ENCODE peak calls at places on chromosomes 2 and 18, in ten cellular contexts. J is tibial artery; V is upper lobe of right lung; G is choroid plexus epithelial cell; Q is endodermal cell; S is endothelial cell; L is fibroblast of the aortic adventitia; E is gastrocnemius medialis; Z is CD8-positive, alpha-beta T cell; H is GM23338. F is an unnamed sample.

GRCh38 chr2:16326736-16327300 is 338.8 kb downstream of the CYRIA start:
- DNase-seq in S (no peak), Z (no peak), L (no peak), H (no peak), G (no peak), J (no peak), E (no peak), Q (no peak), V (no peak), F (no peak)

GRCh38 chr2:127228102-127228501 is 8.0 kb upstream of the CYP27C1 start:
- DNase-seq in Z (no peak), J (no peak), S (no peak), V (no peak), H (no peak), G (peak), L (peak), Q (no peak), E (no peak), F (no peak)

GRCh38 chr2:218605438-218605837 is 2.3 kb upstream of the PLCD4 start:
- DNase-seq in V (no peak), Z (no peak), E (peak), G (peak), H (no peak), S (no peak), J (no peak), L (peak), Q (no peak), F (no peak)

GRCh38 chr2:240440251-240440650 is 4.8 kb downstream of the GPC1 start:
- DNase-seq in Q (no peak), Z (no peak), E (no peak), V (no peak), J (no peak), L (no peak), G (no peak), S (no peak), H (no peak), F (peak)

GRCh38 chr2:235746257-235746934 is 252.6 kb downstream of the AGAP1 start:
- DNase-seq in Q (peak), S (peak), E (peak), G (peak), V (no peak), L (peak), J (no peak), Z (peak), H (peak), F (no peak)

GRCh38 chr2:67394734-67395133 is 2.4 kb upstream of the ETAA1 start:
- DNase-seq in H (no peak), G (peak), S (no peak), E (no peak), Z (no peak), L (peak), Q (no peak), V (no peak), J (no peak), F (no peak)

GRCh38 chr2:11145350-11145749 is 9.9 kb upstream of the SLC66A3 start:
- DNase-seq in V (no peak), H (no peak), G (no peak), S (no peak), J (no peak), Z (no peak), E (no peak), Q (no peak), L (no peak), F (no peak)

GRCh38 chr2:149832256-149832655 is 244.7 kb upstream of the MMADHC start:
- DNase-seq in Z (no peak), E (no peak), S (no peak), V (no peak), L (peak), J (no peak), G (peak), H (no peak), Q (no peak), F (no peak)

GRCh38 chr18:36829362-36830140 is 624 bp downstream of the KIAA1328 start:
- DNase-seq in J (no peak), V (no peak), E (no peak), S (no peak), Z (no peak), L (peak), H (no peak), Q (no peak), G (peak), F (no peak)

GRCh38 chr2:232039086-232039485 is 77.6 kb downstream of the DIS3L2 start:
- DNase-seq in Z (no peak), H (no peak), S (no peak), L (no peak), Q (no peak), V (no peak), G (no peak), J (no peak), E (no peak), F (no peak)

GRCh38 chr2:172743143-172743542 is 7.5 kb downstream of the RAPGEF4 start:
- DNase-seq in L (no peak), H (no peak), Q (no peak), S (no peak), V (no peak), E (no peak), Z (no peak), J (no peak), G (peak), F (no peak)

GRCh38 chr2:43082111-43082877 is 144.1 kb downstream of the ZFP36L2 start:
- DNase-seq in L (peak), V (no peak), Q (no peak), J (peak), E (no peak), S (no peak), G (peak), H (no peak), Z (no peak), F (no peak)

GRCh38 chr2:191204443-191204842 is 40.8 kb upstream of the MYO1B start:
- DNase-seq in G (no peak), S (no peak), E (no peak), V (no peak), J (no peak), Z (no peak), Q (no peak), L (no peak), H (no peak), F (no peak)

GRCh38 chr2:96534701-96535181 is 1.8 kb upstream of the ARID5A start:
- DNase-seq in E (peak), H (no peak), L (no peak), V (peak), J (no peak), Z (no peak), S (no peak), Q (no peak), G (no peak), F (no peak)

GRCh38 chr2:62920070-62920469 is 130.6 kb upstream of the OTX1 start:
- DNase-seq in Q (no peak), V (no peak), H (no peak), Z (no peak), J (no peak), L (peak), G (peak), E (no peak), S (no peak), F (no peak)

GRCh38 chr18:22547807-22548561 is 130.3 kb upstream of the CTAGE1 start:
- DNase-seq in H (no peak), L (no peak), J (no peak), G (no peak), S (no peak), Q (no peak), V (no peak), E (no peak), Z (no peak), F (no peak)

GRCh38 chr18:49656098-49656591 is 94.3 kb downstream of the LIPG start:
- DNase-seq in Q (peak), Z (no peak), S (no peak), H (no peak), V (no peak), J (no peak), G (peak), L (no peak), E (no peak), F (no peak)

GRCh38 chr2:95323347-95324155 is 26.4 kb downstream of the KCNIP3 start:
- DNase-seq in Z (no peak), G (peak), H (peak), L (no peak), Q (peak), S (peak), V (no peak), J (no peak), E (no peak), F (no peak)

GRCh38 chr2:210442457-210442856 is 34.1 kb downstream of the LANCL1 start:
- DNase-seq in S (no peak), G (no peak), L (no peak), Q (no peak), Z (no peak), H (no peak), V (no peak), E (no peak), J (no peak), F (no peak)

GRCh38 chr2:191740016-191740419 is 62.1 kb downstream of the NABP1 start:
- DNase-seq in L (no peak), Q (no peak), Z (no peak), G (peak), E (no peak), J (no peak), S (no peak), H (no peak), V (no peak), F (no peak)

GRCh38 chr2:113965644-113966043 is 75.8 kb downstream of the ACTR3 start:
- DNase-seq in Q (peak), E (no peak), G (peak), L (peak), J (no peak), V (no peak), S (peak), H (peak), Z (no peak), F (no peak)

GRCh38 chr2:113962692-113963480 is 73.0 kb downstream of the ACTR3 start:
- DNase-seq in L (peak), S (no peak), E (no peak), H (no peak), G (peak), Q (no peak), Z (no peak), V (no peak), J (no peak), F (no peak)

GRCh38 chr2:113965228-113965627 is 75.3 kb downstream of the ACTR3 start:
- DNase-seq in Z (no peak), Q (no peak), G (no peak), E (no peak), V (no peak), S (no peak), H (no peak), L (no peak), J (no peak), F (no peak)

GRCh38 chr2:113964436-113964835 is 74.5 kb downstream of the ACTR3 start:
- DNase-seq in V (no peak), G (no peak), H (no peak), Q (no peak), S (no peak), L (no peak), Z (no peak), J (no peak), E (no peak), F (no peak)

DNA sequence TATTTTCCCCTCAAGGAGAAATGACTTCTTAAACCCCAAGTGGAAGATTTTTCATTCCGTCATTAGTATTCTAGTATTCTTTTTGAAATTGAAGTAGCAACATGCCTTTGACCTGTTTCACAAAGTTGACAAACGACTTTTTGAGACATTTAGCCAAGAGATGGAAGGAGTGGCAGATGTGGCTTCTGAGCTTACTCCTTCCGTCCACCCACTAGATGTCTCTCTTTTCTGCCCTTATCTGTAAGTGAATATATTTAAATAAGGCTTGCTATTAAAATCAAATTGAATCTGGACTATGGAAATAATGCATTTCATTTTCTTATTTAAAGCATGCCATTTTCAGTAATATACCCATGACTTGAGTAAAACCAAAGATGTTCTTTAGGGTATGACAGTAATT is 74.1 kb downstream of the ACTR3 start:
- DNase-seq in Z (no peak), H (no peak), V (no peak), Q (no peak), S (no peak), G (peak), E (no peak), L (peak), J (no peak), F (no peak)
- TF ChIP-seq CTCF in Z (no peak), H (peak), V (no peak), Q (peak), S (no peak), G (peak), E (no peak), L (no peak), J (no peak), F (peak)

GRCh38 chr2:119263025-119263424 is 39.4 kb downstream of the STEAP3 start:
- DNase-seq in V (no peak), L (no peak), G (no peak), E (no peak), S (no peak), Z (no peak), Q (peak), J (no peak), H (no peak), F (no peak)

GRCh38 chr2:119265693-119266066 is 42.0 kb downstream of the STEAP3 start:
- DNase-seq in Q (peak), S (no peak), Z (no peak), L (no peak), G (no peak), V (no peak), E (no peak), J (no peak), H (no peak), F (no peak)

GRCh38 chr2:119263656-119264055 is 40.0 kb downstream of the STEAP3 start:
- DNase-seq in J (no peak), E (no peak), Z (no peak), L (no peak), S (no peak), H (no peak), G (no peak), V (peak), Q (peak), F (no peak)

GRCh38 chr2:119266091-119266589 is 42.5 kb downstream of the STEAP3 start:
- DNase-seq in J (no peak), L (no peak), E (no peak), V (peak), S (no peak), Q (peak), G (no peak), H (no peak), Z (no peak), F (no peak)

GRCh38 chr2:119264781-119265692 is 41.4 kb downstream of the STEAP3 start:
- DNase-seq in G (peak), S (peak), H (peak), L (peak), E (peak), V (peak), J (no peak), Q (peak), Z (no peak), F (no peak)
- TF ChIP-seq CTCF in G (peak), S (peak), H (peak), L (peak), E (peak), V (peak), J (peak), Q (peak), Z (peak), F (peak)

GRCh38 chr2:85327757-85328617 is at the start of gene TGOLN2:
- DNase-seq in S (peak), G (peak), E (peak), J (peak), Z (peak), H (peak), V (peak), L (peak), Q (peak), F (no peak)
- TF ChIP-seq CTCF in S (no peak), G (peak), E (no peak), J (no peak), Z (no peak), H (no peak), V (no peak), L (peak), Q (peak), F (peak)

GRCh38 chr2:219743548-219743947 is 116.1 kb downstream of the SLC4A3 start:
- DNase-seq in S (no peak), V (no peak), G (no peak), Z (no peak), E (no peak), Q (no peak), H (no peak), L (no peak), J (no peak), F (no peak)

GRCh38 chr2:219747637-219748036 is 120.2 kb downstream of the SLC4A3 start:
- DNase-seq in Z (no peak), S (no peak), G (no peak), J (no peak), H (no peak), E (no peak), L (no peak), Q (no peak), V (no peak), F (no peak)

GRCh38 chr2:219739866-219740440 is 112.5 kb downstream of the SLC4A3 start:
- DNase-seq in E (no peak), Z (no peak), L (no peak), S (no peak), V (no peak), H (no peak), Q (no peak), G (no peak), J (no peak), F (no peak)

GRCh38 chr2:219748673-219749570 is 121.5 kb downstream of the SLC4A3 start:
- DNase-seq in G (no peak), Q (no peak), H (no peak), L (no peak), Z (no peak), V (no peak), E (no peak), S (no peak), J (no peak), F (no peak)

GRCh38 chr2:219744698-219745097 is 117.3 kb downstream of the SLC4A3 start:
- DNase-seq in H (no peak), G (no peak), Q (no peak), E (no peak), J (no peak), S (no peak), L (no peak), V (no peak), Z (no peak), F (no peak)
- TF ChIP-seq CTCF in H (no peak), G (no peak), Q (no peak), E (no peak), J (no peak), S (no peak), L (no peak), V (no peak), Z (no peak), F (peak)

GRCh38 chr2:138183700-138184099 is 219.4 kb downstream of the HNMT start:
- DNase-seq in Z (no peak), H (peak), L (no peak), E (no peak), G (no peak), S (no peak), J (no peak), V (no peak), Q (no peak), F (no peak)

GRCh38 chr2:138182276-138182675 is 218.0 kb downstream of the HNMT start:
- DNase-seq in V (no peak), H (peak), E (no peak), L (no peak), Q (no peak), S (no peak), G (no peak), Z (no peak), J (no peak), F (no peak)

GRCh38 chr2:138182913-138183312 is 218.6 kb downstream of the HNMT start:
- DNase-seq in Z (no peak), L (peak), J (no peak), G (peak), Q (no peak), H (no peak), S (no peak), V (no peak), E (no peak), F (no peak)

GRCh38 chr2:138177693-138178092 is 213.4 kb downstream of the HNMT start:
- DNase-seq in J (no peak), S (no peak), V (no peak), Q (no peak), Z (no peak), H (no peak), E (no peak), L (no peak), G (no peak), F (no peak)

GRCh38 chr2:138180691-138181386 is 216.6 kb downstream of the HNMT start:
- DNase-seq in S (no peak), H (peak), E (no peak), G (peak), Z (no peak), Q (no peak), L (no peak), V (no peak), J (no peak), F (no peak)
- TF ChIP-seq CTCF in S (no peak), H (peak), E (no peak), G (peak), Z (no peak), Q (peak), L (no peak), V (no peak), J (no peak), F (peak)

F was measured in chondrocyte.